ENCODE peak calls at places on chromosomes 1 and 21, in six cellular contexts. M is nephron progenitor cell; J is GM03348; B is A549; S is activated CD4-positive, alpha-beta T cell treated with anti-CD3 and anti-CD28 coated beads, Interleukin-2, amount 50 U/mL, for 4 hours; Z is CD8-positive, alpha-beta memory T cell. C is an unnamed sample.

GRCh38 chr1:56911098-56911497 is 54.7 kb downstream of the C8B start:
- DNase-seq in M (no peak), J (peak), B (no peak), S (no peak), Z (no peak), C (no peak)

GRCh38 chr1:43776043-43776761 is 68.9 kb downstream of the ST3GAL3 start:
- DNase-seq in M (no peak), J (no peak), B (no peak), S (no peak), Z (no peak), C (no peak)

GRCh38 chr1:46557403-46557802 is 6.0 kb upstream of the KNCN start:
- DNase-seq in M (no peak), J (no peak), B (no peak), S (no peak), Z (no peak), C (no peak)

GRCh38 chr1:89550995-89551394 is 26.4 kb downstream of the LRRC8B start:
- DNase-seq in M (no peak), J (no peak), B (no peak), S (no peak), Z (no peak), C (no peak)

GRCh38 chr1:152884966-152885624 is 7.0 kb downstream of the SMCP start:
- DNase-seq in M (no peak), J (peak), B (no peak), S (no peak), Z (no peak), C (no peak)

GRCh38 chr1:212753766-212754165 is 37.8 kb downstream of the NSL1 start:
- DNase-seq in M (no peak), J (no peak), B (no peak), S (no peak), Z (no peak), C (no peak)

GRCh38 chr1:213122514-213122929 is 71.5 kb downstream of the RPS6KC1 start:
- DNase-seq in M (no peak), J (peak), B (no peak), S (no peak), Z (no peak), C (no peak)

GRCh38 chr1:190373705-190374336 is 103.8 kb downstream of the BRINP3 start:
- DNase-seq in M (no peak), J (no peak), B (no peak), S (no peak), Z (no peak), C (peak)

GRCh38 chr1:23178931-23179330 is 10.3 kb upstream of the LUZP1 start:
- DNase-seq in M (no peak), J (peak), B (no peak), S (no peak), Z (no peak), C (no peak)

GRCh38 chr1:9331016-9331415 is 38.3 kb downstream of the SPSB1 start:
- DNase-seq in M (no peak), J (no peak), B (no peak), S (no peak), Z (no peak), C (no peak)

GRCh38 chr1:26387447-26387846 is 14.9 kb upstream of the ZNF683 start:
- DNase-seq in M (no peak), J (no peak), B (no peak), S (no peak), Z (no peak), C (no peak)

GRCh38 chr21:39373634-39374033 is 24.7 kb upstream of the HMGN1 start:
- DNase-seq in M (no peak), J (peak), B (no peak), S (no peak), Z (no peak), C (peak)

GRCh38 chr1:81252471-81253160 is 548.1 kb upstream of the ADGRL2 start:
- DNase-seq in M (no peak), J (no peak), B (no peak), S (no peak), Z (no peak), C (no peak)

GRCh38 chr1:23442751-23443150 is 18.2 kb upstream of the TCEA3 start:
- DNase-seq in M (no peak), J (no peak), B (no peak), S (no peak), Z (no peak), C (no peak)

GRCh38 chr1:248897412-248898337 is 8.4 kb upstream of the PGBD2 start:
- DNase-seq in M (no peak), J (no peak), B (no peak), S (no peak), Z (no peak), C (no peak)

GRCh38 chr1:203682401-203683383 is 56.1 kb downstream of the ATP2B4 start:
- DNase-seq in M (no peak), J (no peak), B (no peak), S (peak), Z (peak), C (no peak)

GRCh38 chr1:236699366-236699765 is 13.1 kb downstream of the ACTN2 start:
- DNase-seq in M (no peak), J (no peak), B (no peak), S (no peak), Z (no peak), C (no peak)

GRCh38 chr1:109595540-109595939 is 23.9 kb downstream of the GNAT2 start:
- DNase-seq in M (no peak), J (peak), B (no peak), S (no peak), Z (no peak), C (no peak)

GRCh38 chr1:156816561-156817328 is at the start of gene SH2D2A:
- DNase-seq in M (no peak), J (no peak), B (no peak), S (peak), Z (peak), C (peak)

GRCh38 chr1:220770245-220770913 is 16.3 kb upstream of the MTARC1 start:
- DNase-seq in M (no peak), J (no peak), B (no peak), S (no peak), Z (no peak), C (no peak)

GRCh38 chr1:225700164-225700740 is 47.3 kb upstream of the ENAH start:
- DNase-seq in M (no peak), J (peak), B (peak), S (no peak), Z (no peak), C (no peak)

GRCh38 chr1:117188268-117189108 is 22.2 kb downstream of the VTCN1 start:
- DNase-seq in M (no peak), J (peak), B (no peak), S (no peak), Z (no peak), C (no peak)

GRCh38 chr1:29500041-29500440 is 263.7 kb downstream of the PTPRU start:
- DNase-seq in M (no peak), J (no peak), B (no peak), S (no peak), Z (no peak), C (no peak)

C was measured in GDM1.